ENCODE peak calls at places on chromosomes 2 and 18, in four cellular contexts. One of them, this sample, is unnamed.

GRCh38 chr18:5729983-5730699 is 165.2 kb downstream of the TMEM200C start:
- DNase-seq in K562: no peak
- DNase-seq in SK-N-SH: no peak
- DNase-seq in GM12878: no peak
- DNase-seq in this sample: no peak

GRCh38 chr2:128789776-128790455 is 471.2 kb upstream of the HS6ST1 start:
- DNase-seq in K562: no peak
- DNase-seq in SK-N-SH: no peak
- DNase-seq in GM12878: no peak
- DNase-seq in this sample: no peak

GRCh38 chr2:226220511-226220910 is 579.1 kb downstream of the IRS1 start:
- DNase-seq in GM12878: no peak
- DNase-seq in K562: no peak
- DNase-seq in SK-N-SH: no peak
- DNase-seq in this sample: no peak

GRCh38 chr2:232592687-232593407 is 40.6 kb upstream of the EFHD1 start:
- DNase-seq in GM12878: no peak
- DNase-seq in K562: peak
- DNase-seq in SK-N-SH: no peak
- DNase-seq in this sample: peak

GRCh38 chr2:22894761-22895160 is 490.2 kb upstream of the KLHL29 start:
- DNase-seq in SK-N-SH: no peak
- DNase-seq in GM12878: no peak
- DNase-seq in K562: no peak
- DNase-seq in this sample: no peak

GRCh38 chr2:112692914-112693313 is 27.9 kb upstream of the NT5DC4 start:
- DNase-seq in GM12878: no peak
- DNase-seq in K562: no peak
- DNase-seq in SK-N-SH: no peak
- DNase-seq in this sample: no peak

GRCh38 chr2:202009019-202009481 is 24.6 kb upstream of the FZD7 start:
- DNase-seq in K562: no peak
- DNase-seq in SK-N-SH: peak
- DNase-seq in GM12878: no peak
- DNase-seq in this sample: no peak

GRCh38 chr18:9803698-9804516 is 81.9 kb upstream of the TXNDC2 start:
- DNase-seq in SK-N-SH: peak
- DNase-seq in GM12878: no peak
- DNase-seq in K562: peak
- DNase-seq in this sample: no peak

GRCh38 chr2:23385351-23385747 is 370 bp downstream of the KLHL29 start:
- DNase-seq in K562: no peak
- DNase-seq in SK-N-SH: no peak
- DNase-seq in GM12878: no peak
- DNase-seq in this sample: no peak

GRCh38 chr2:223196331-223196730 is 144.3 kb downstream of the KCNE4 start:
- DNase-seq in GM12878: no peak
- DNase-seq in SK-N-SH: no peak
- DNase-seq in K562: no peak
- DNase-seq in this sample: no peak

GRCh38 chr2:65788556-65788955 is 356.2 kb upstream of the SPRED2 start:
- DNase-seq in GM12878: no peak
- DNase-seq in SK-N-SH: no peak
- DNase-seq in K562: no peak
- DNase-seq in this sample: no peak

GRCh38 chr2:121825003-121825950 is 69.8 kb downstream of the TSN start:
- DNase-seq in GM12878: no peak
- DNase-seq in K562: no peak
- DNase-seq in SK-N-SH: no peak
- DNase-seq in this sample: no peak

GRCh38 chr2:74499269-74499939 is at the start of gene LBX2:
- DNase-seq in SK-N-SH: peak
- DNase-seq in GM12878: no peak
- DNase-seq in K562: no peak
- DNase-seq in this sample: no peak

GRCh38 chr2:8803658-8804379 is 33.6 kb downstream of the KIDINS220 start:
- DNase-seq in K562: peak
- DNase-seq in SK-N-SH: no peak
- DNase-seq in GM12878: peak
- DNase-seq in this sample: peak

GRCh38 chr2:46786228-46786627 is 129.4 kb downstream of the MCFD2 start:
- DNase-seq in GM12878: no peak
- DNase-seq in K562: no peak
- DNase-seq in SK-N-SH: no peak
- DNase-seq in this sample: no peak

DNA sequence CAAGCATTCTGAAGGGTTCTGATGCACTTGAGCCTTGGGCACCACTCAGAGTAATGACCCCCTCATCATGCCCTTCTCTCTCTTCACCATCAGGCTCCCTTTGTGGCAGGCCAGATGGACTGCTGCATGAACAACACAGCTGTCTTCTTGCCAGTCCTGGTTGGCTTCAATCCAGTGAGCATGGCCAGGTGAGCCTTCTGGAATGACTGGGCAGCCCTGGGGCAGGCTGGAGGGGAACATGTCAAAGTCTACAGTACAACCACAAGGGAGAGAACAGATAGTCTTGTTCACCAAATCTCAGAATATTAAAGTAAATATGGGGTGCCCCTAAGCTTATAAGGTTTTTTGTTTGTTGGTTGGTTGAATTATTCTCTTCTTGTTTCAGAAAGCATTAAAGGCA is 4.4 kb downstream of the GCKR start:
- DNase-seq in SK-N-SH: no peak
- DNase-seq in GM12878: no peak
- DNase-seq in K562: no peak
- DNase-seq in this sample: no peak
- TF ChIP-seq SMC3 in SK-N-SH: no peak
- TF ChIP-seq SMC3 in GM12878: no peak
- TF ChIP-seq SMC3 in K562: no peak
- TF ChIP-seq SMC3 in this sample: no peak

GRCh38 chr18:42931501-42931900 is 184.0 kb downstream of the RIT2 start:
- DNase-seq in K562: no peak
- DNase-seq in SK-N-SH: no peak
- DNase-seq in GM12878: no peak
- DNase-seq in this sample: no peak
- TF ChIP-seq CHD2 in K562: no peak
- TF ChIP-seq CHD2 in SK-N-SH: no peak
- TF ChIP-seq CHD2 in GM12878: no peak
- TF ChIP-seq CHD2 in this sample: no peak

DNA sequence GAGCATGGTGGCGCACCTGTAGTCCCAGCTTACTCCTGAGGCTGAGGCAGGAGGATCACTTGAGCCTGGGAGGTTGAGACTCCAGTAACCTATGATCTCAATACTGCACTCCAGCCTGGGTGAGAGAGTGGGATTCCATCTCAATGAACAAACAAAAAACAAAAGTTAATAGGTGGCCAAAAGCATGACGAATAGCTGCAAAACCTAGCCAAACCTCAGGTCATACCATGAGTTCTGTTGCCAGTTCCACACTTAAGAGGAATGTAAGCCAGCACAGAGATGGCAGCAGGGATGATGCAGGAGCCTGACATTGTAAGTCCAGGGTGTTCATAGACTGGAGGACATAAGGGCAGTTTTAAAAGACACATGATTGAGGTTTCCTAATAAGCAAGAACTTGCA is 55.3 kb upstream of the RMDN2 start:
- DNase-seq in K562: no peak
- DNase-seq in GM12878: no peak
- DNase-seq in SK-N-SH: no peak
- DNase-seq in this sample: no peak
- TF ChIP-seq YY1 in K562: no peak
- TF ChIP-seq YY1 in GM12878: no peak
- TF ChIP-seq YY1 in SK-N-SH: no peak
- TF ChIP-seq YY1 in this sample: no peak

GRCh38 chr2:109675666-109676345 is 61.6 kb downstream of the SOWAHC start:
- DNase-seq in K562: no peak
- DNase-seq in SK-N-SH: no peak
- DNase-seq in GM12878: no peak
- DNase-seq in this sample: no peak

GRCh38 chr2:109677815-109678580 is 63.8 kb downstream of the SOWAHC start:
- DNase-seq in GM12878: no peak
- DNase-seq in SK-N-SH: no peak
- DNase-seq in K562: no peak
- DNase-seq in this sample: no peak

GRCh38 chr2:109679627-109680026 is 65.5 kb downstream of the SOWAHC start:
- DNase-seq in SK-N-SH: no peak
- DNase-seq in K562: no peak
- DNase-seq in GM12878: no peak
- DNase-seq in this sample: no peak

GRCh38 chr2:109674894-109675534 is 60.9 kb downstream of the SOWAHC start:
- DNase-seq in K562: no peak
- DNase-seq in SK-N-SH: no peak
- DNase-seq in GM12878: no peak
- DNase-seq in this sample: peak

DNA sequence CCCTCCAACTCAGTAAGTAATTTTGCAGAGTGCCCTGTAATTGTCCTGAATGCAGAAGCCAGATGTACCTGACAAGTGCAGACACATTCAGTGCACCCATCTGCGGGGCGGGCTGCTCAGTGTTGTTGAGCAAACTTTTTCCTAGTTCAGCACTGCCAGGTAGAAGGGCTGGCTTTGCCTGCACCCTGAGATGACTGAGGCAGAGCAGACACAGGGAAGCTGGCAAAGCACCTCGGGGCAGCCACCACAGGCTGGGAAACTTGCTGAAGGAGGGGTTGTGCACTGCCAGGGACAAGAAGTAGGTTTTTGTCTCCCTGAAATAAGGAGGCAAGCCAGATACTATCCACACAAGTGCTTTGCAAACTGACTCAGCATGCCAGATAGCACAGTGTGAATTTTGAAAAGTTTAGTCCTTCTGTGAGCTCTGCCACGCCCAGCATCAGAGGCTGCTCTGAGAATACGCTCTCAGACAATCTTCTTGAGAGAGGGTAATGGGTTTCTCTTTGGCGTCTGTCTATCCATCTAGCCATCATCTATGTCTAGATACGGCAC is 62.3 kb downstream of the SOWAHC start:
- DNase-seq in GM12878: no peak
- DNase-seq in K562: no peak
- DNase-seq in SK-N-SH: no peak
- DNase-seq in this sample: no peak
- TF ChIP-seq SMC3 in GM12878: no peak
- TF ChIP-seq SMC3 in K562: no peak
- TF ChIP-seq SMC3 in SK-N-SH: no peak
- TF ChIP-seq SMC3 in this sample: no peak

GRCh38 chr2:138274421-138275291 is 226.9 kb upstream of the SPOPL start:
- DNase-seq in GM12878: no peak
- DNase-seq in K562: no peak
- DNase-seq in SK-N-SH: no peak
- DNase-seq in this sample: no peak
- TF ChIP-seq CHD2 in GM12878: no peak
- TF ChIP-seq CHD2 in K562: no peak
- TF ChIP-seq CHD2 in SK-N-SH: no peak
- TF ChIP-seq CHD2 in this sample: no peak

DNA sequence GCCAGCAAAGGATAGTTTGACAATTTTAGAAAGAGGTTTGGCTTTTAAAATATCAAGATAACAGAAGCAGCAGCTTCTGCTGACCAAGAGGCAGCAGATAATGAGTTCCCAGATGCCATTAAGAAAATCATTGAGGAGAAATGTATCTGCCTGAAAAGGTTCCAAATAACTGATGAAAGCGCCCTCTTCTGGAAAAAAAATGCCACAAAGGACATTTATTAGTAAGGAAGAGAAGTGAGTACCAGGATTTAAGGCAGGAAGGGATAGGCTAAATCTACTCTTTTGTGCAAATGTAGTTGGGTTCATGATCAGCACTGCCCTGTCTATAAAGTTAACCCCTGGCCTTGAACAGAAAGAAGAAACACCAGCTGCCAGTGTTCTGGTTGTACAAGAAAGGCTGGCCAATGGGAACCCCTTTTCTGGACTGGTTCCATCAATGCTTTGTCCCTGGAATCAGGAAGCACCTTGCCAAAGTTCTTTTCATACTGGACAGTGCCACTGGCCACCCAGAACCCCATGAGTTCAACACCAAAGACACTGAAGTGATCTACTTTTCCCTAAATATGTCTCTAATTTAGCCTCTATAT is 40.6 kb downstream of the DHX57 start:
- DNase-seq in GM12878: no peak
- DNase-seq in SK-N-SH: no peak
- DNase-seq in K562: no peak
- DNase-seq in this sample: peak
- TF ChIP-seq YY1 in GM12878: no peak
- TF ChIP-seq YY1 in SK-N-SH: no peak
- TF ChIP-seq YY1 in K562: no peak
- TF ChIP-seq YY1 in this sample: no peak

GRCh38 chr18:52764271-52764670 is 424.3 kb downstream of the DCC start:
- DNase-seq in GM12878: no peak
- DNase-seq in SK-N-SH: no peak
- DNase-seq in K562: no peak
- DNase-seq in this sample: no peak

GRCh38 chr18:52766002-52766540 is 426.1 kb downstream of the DCC start:
- DNase-seq in SK-N-SH: no peak
- DNase-seq in K562: no peak
- DNase-seq in GM12878: no peak
- DNase-seq in this sample: no peak
- TF ChIP-seq SMC3 in SK-N-SH: no peak
- TF ChIP-seq SMC3 in K562: no peak
- TF ChIP-seq SMC3 in GM12878: no peak
- TF ChIP-seq SMC3 in this sample: no peak